ENCODE peak calls at places on chromosomes 6 and 20, in eight cellular contexts. One of them, this sample, is unnamed.

GRCh38 chr20:38128691-38129090 is 36.4 kb downstream of the TGM2 start:
- DNase-seq in GM12878: no peak
- DNase-seq in A549: no peak
- DNase-seq in Ammon's horn: no peak
- DNase-seq in CD8-positive, alpha-beta T cell: no peak
- DNase-seq in T-helper 2 cell: no peak
- DNase-seq in GM10248: no peak
- DNase-seq in ELR: no peak
- DNase-seq in this sample: no peak

GRCh38 chr20:33606114-33606771 is 55.9 kb upstream of the C20orf144 start:
- DNase-seq in GM12878: peak; percentile 51
- DNase-seq in A549: no peak
- DNase-seq in Ammon's horn: no peak
- DNase-seq in CD8-positive, alpha-beta T cell: no peak
- DNase-seq in T-helper 2 cell: no peak
- DNase-seq in GM10248: peak; percentile 45
- DNase-seq in ELR: no peak
- DNase-seq in this sample: no peak

GRCh38 chr6:44247338-44248302 is 719 bp downstream of the HSP90AB1 start:
- DNase-seq in GM12878: no peak
- DNase-seq in A549: no peak
- DNase-seq in Ammon's horn: peak; percentile 63
- DNase-seq in CD8-positive, alpha-beta T cell: peak; percentile 85
- DNase-seq in T-helper 2 cell: peak; percentile 88
- DNase-seq in GM10248: no peak
- DNase-seq in ELR: peak; percentile 71
- DNase-seq in this sample: peak; percentile 87

GRCh38 chr6:170057961-170058877 is 232.7 kb downstream of the DLL1 start:
- DNase-seq in GM12878: no peak
- DNase-seq in A549: no peak
- DNase-seq in Ammon's horn: no peak
- DNase-seq in CD8-positive, alpha-beta T cell: no peak
- DNase-seq in T-helper 2 cell: no peak
- DNase-seq in GM10248: no peak
- DNase-seq in ELR: no peak
- DNase-seq in this sample: no peak

GRCh38 chr6:107557698-107558097 is 67.8 kb downstream of the SOBP start:
- DNase-seq in GM12878: no peak
- DNase-seq in A549: no peak
- DNase-seq in Ammon's horn: no peak
- DNase-seq in CD8-positive, alpha-beta T cell: no peak
- DNase-seq in T-helper 2 cell: no peak
- DNase-seq in GM10248: no peak
- DNase-seq in ELR: no peak
- DNase-seq in this sample: no peak

GRCh38 chr6:110415297-110415916 is at the start of gene DDO:
- DNase-seq in GM12878: no peak
- DNase-seq in A549: no peak
- DNase-seq in Ammon's horn: peak; percentile 94
- DNase-seq in CD8-positive, alpha-beta T cell: no peak
- DNase-seq in T-helper 2 cell: no peak
- DNase-seq in GM10248: no peak
- DNase-seq in ELR: peak; percentile 49
- DNase-seq in this sample: no peak

GRCh38 chr6:124535746-124536145 is 426.5 kb upstream of the RNF217 start:
- DNase-seq in GM12878: no peak
- DNase-seq in A549: peak; percentile 1
- DNase-seq in Ammon's horn: no peak
- DNase-seq in CD8-positive, alpha-beta T cell: no peak
- DNase-seq in T-helper 2 cell: no peak
- DNase-seq in GM10248: no peak
- DNase-seq in ELR: peak; percentile 0
- DNase-seq in this sample: no peak

GRCh38 chr6:130520235-130520634 is 154.4 kb downstream of the TMEM200A start:
- DNase-seq in GM12878: no peak
- DNase-seq in A549: no peak
- DNase-seq in Ammon's horn: no peak
- DNase-seq in CD8-positive, alpha-beta T cell: no peak
- DNase-seq in T-helper 2 cell: no peak
- DNase-seq in GM10248: no peak
- DNase-seq in ELR: peak; percentile 71
- DNase-seq in this sample: no peak